ENCODE peak calls at places on chromosomes 5 and 9, in six cellular contexts. U is K562, B is H1, W is IMR-90, T is SK-N-SH, E is HepG2. K is an unnamed sample.

GRCh38 chr5:180860273-180860886 is 696 bp downstream of the ZFP62 start:
- DNase-seq in U (peak; percentile 73), B (peak; percentile 63), W (no peak), T (peak; percentile 65), E (peak; percentile 65), K (no peak)

GRCh38 chr9:84823426-84824271 is 154.1 kb downstream of the NTRK2 start:
- DNase-seq in U (no peak), B (no peak), W (no peak), T (no peak), E (no peak), K (peak; percentile 24)

GRCh38 chr5:111618644-111619271 is 106.4 kb upstream of the STARD4 start:
- DNase-seq in U (no peak), B (no peak), W (no peak), T (no peak), E (no peak), K (no peak)

GRCh38 chr9:84230355-84231136 is 110.0 kb downstream of the SLC28A3 start:
- DNase-seq in U (no peak), B (no peak), W (peak; percentile 10), T (no peak), E (no peak), K (no peak)

GRCh38 chr9:137611623-137612609 is 6.4 kb downstream of the ARRDC1 start:
- DNase-seq in U (peak; percentile 42), B (no peak), W (peak; percentile 73), T (peak; percentile 36), E (peak; percentile 47), K (no peak)

GRCh38 chr5:91598216-91598615 is 215.1 kb upstream of the ARRDC3 start:
- DNase-seq in U (no peak), B (no peak), W (no peak), T (peak; percentile 1), E (no peak), K (no peak)

GRCh38 chr5:112146323-112146848 is 272.7 kb downstream of the EPB41L4A start:
- DNase-seq in U (no peak), B (no peak), W (peak; percentile 93), T (no peak), E (no peak), K (peak; percentile 74)

GRCh38 chr5:41747291-41747690 is 122.9 kb downstream of the OXCT1 start:
- DNase-seq in U (no peak), B (no peak), W (peak; percentile 71), T (peak; percentile 11), E (no peak), K (no peak)

GRCh38 chr9:95174038-95174437 is 143.5 kb downstream of the FANCC start:
- DNase-seq in U (no peak), B (no peak), W (no peak), T (no peak), E (no peak), K (no peak)

DNA sequence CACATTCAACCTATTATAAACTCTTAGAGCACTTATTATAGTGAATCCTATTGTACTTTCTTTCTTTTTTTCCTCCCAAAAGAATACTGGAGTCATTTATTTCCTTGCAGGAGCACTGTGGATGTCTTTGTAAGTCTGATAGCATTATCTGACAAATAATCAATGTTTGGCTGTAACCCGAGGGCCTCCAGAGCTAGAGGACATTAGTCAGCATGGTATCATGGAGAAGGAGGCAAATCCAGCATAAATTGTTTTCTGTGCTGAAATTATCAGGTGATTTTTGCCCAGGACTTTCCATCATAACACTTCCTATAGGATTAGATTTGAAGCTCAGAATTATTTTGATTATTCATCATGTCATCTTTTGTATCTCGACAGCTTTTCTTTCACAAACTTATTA is 551.0 kb downstream of the ZNF608 start:
- DNase-seq in U (no peak), B (no peak), W (no peak), T (no peak), E (no peak), K (no peak)
- TF ChIP-seq RFX5 in U (no peak), B (no peak), W (no peak), T (no peak), E (no peak), K (no peak)

DNA sequence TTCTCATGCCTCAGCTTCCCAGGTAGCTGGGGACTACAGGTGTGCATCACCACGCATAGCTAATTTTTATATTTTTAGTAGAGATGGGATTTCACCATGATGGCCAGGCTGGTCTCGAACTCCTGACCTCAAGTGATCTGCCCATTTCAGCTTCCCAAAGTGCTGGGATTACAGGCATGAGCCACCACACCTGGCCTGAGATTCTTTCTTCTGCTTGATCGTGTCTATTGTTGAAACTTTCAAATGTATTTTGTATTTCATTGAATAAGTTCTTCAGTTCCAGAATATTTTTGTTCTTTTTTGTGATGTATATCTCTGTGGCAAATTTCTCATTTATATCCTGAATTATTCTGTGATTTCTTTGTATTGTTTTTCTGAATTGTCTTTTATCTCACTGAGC is 1063.3 kb upstream of the WWC1 start:
- DNase-seq in U (no peak), B (no peak), W (no peak), T (no peak), E (no peak), K (no peak)
- H3K27me3 ChIP-seq in U (no peaks in the 10 kb centered on the region), B (no peaks in the 10 kb centered on the region), W (no peaks in the 10 kb centered on the region), T (no peaks in the 10 kb centered on the region), E (no peaks in the 10 kb centered on the region), K (no peaks in the 10 kb centered on the region)

DNA sequence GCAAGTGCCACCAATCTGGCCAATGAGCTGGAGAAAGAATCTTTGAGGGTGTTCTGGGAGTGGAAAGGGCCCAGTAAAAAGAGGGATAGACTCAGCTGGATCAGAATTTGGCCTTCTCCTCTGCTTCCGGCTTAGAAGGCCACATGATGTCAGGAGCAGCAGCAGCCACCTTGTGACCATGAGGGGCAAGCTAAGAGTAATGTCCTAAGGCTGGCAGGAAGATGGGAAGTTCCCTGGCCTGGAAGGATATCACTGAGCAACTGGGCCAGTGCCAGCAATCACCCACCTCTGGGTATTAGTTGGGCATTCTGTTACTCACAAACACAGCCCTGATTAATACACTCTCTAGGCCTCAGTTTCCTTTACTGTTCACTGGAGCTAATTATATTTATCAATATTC is 44.2 kb downstream of the TSPAN17 start:
- DNase-seq in U (no peak), B (no peak), W (no peak), T (no peak), E (no peak), K (no peak)
- TF ChIP-seq RFX5 in U (no peak), B (no peak), W (no peak), T (no peak), E (no peak), K (no peak)

GRCh38 chr5:170173227-170173626 is 59.6 kb upstream of the C5orf58 start:
- DNase-seq in U (no peak), B (no peak), W (peak; percentile 23), T (no peak), E (no peak), K (no peak)

GRCh38 chr5:170181902-170182301 is 50.9 kb upstream of the C5orf58 start:
- DNase-seq in U (no peak), B (no peak), W (no peak), T (peak; percentile 70), E (no peak), K (no peak)

GRCh38 chr5:170178814-170179213 is 54.0 kb upstream of the C5orf58 start:
- DNase-seq in U (no peak), B (no peak), W (no peak), T (no peak), E (no peak), K (no peak)

GRCh38 chr5:170179626-170180025 is 53.2 kb upstream of the C5orf58 start:
- DNase-seq in U (no peak), B (no peak), W (no peak), T (no peak), E (no peak), K (no peak)

GRCh38 chr5:170176916-170177315 is 55.9 kb upstream of the C5orf58 start:
- DNase-seq in U (no peak), B (no peak), W (no peak), T (no peak), E (no peak), K (no peak)
- H3K27me3 ChIP-seq in U (peaks cover 8% of the 10 kb centered on the region), B (no peaks in the 10 kb centered on the region), W (no peaks in the 10 kb centered on the region), T (no peaks in the 10 kb centered on the region), E (no peaks in the 10 kb centered on the region), K (no peaks in the 10 kb centered on the region)

K was measured in GM12878.